ENCODE peak calls at places on chromosome X, in seven cellular contexts. Q, I, K, O, R, N and E are unnamed samples.

GRCh38 chrX:140723251-140723650 is 13.7 kb downstream of the LINC00632 start:
- DNase-seq in R (no peak), O (peak; percentile 30), Q (peak; percentile 19), I (peak; percentile 45), N (no peak), K (no peak), E (no peak)

GRCh38 chrX:40543661-40544328 is 37.0 kb upstream of the ATP6AP2 start:
- DNase-seq in O (peak; percentile 68), Q (peak; percentile 71), N (no peak), K (peak; percentile 70), I (peak; percentile 81), R (peak; percentile 65), E (no peak)

GRCh38 chrX:80808160-80808735 is 1.4 kb downstream of the BRWD3 start:
- DNase-seq in R (peak; percentile 62), K (peak; percentile 51), O (peak; percentile 80), I (peak; percentile 81), N (peak; percentile 54), Q (peak; percentile 67), E (no peak)

GRCh38 chrX:107747596-107748161 is 27.9 kb downstream of the TSC22D3 start:
- DNase-seq in O (peak; percentile 58), Q (peak; percentile 19), K (no peak), R (no peak), N (no peak), I (no peak), E (no peak)

GRCh38 chrX:77668391-77669237 is 117.4 kb downstream of the ATRX start:
- DNase-seq in I (no peak), Q (peak; percentile 55), O (peak; percentile 66), N (no peak), K (no peak), R (no peak), E (no peak)

GRCh38 chrX:146907391-146908240 is 93.1 kb upstream of the CXorf51A start:
- DNase-seq in O (peak; percentile 0), R (no peak), I (peak; percentile 0), N (no peak), Q (no peak), K (no peak), E (no peak)

GRCh38 chrX:34658316-34658715 is 1.2 kb upstream of the TMEM47 start:
- DNase-seq in I (no peak), K (no peak), Q (peak; percentile 40), O (no peak), R (no peak), N (no peak), E (no peak)

GRCh38 chrX:43949669-43950068 is 23.5 kb downstream of the NDP start:
- DNase-seq in Q (no peak), I (peak; percentile 81), N (peak; percentile 78), K (no peak), O (no peak), R (peak; percentile 2), E (peak; percentile 56)

GRCh38 chrX:51860679-51861078 is 32.7 kb upstream of the MAGED1 start:
- DNase-seq in I (peak; percentile 80), O (peak; percentile 35), K (peak; percentile 11), Q (peak; percentile 32), R (no peak), N (peak; percentile 43), E (no peak)

GRCh38 chrX:50812995-50813842 is 775 bp downstream of the SHROOM4 start:
- DNase-seq in Q (peak; percentile 46), O (peak; percentile 67), R (no peak), N (peak; percentile 36), I (peak; percentile 63), K (peak; percentile 15), E (no peak)

GRCh38 chrX:118552501-118552900 is 56.9 kb downstream of the DOCK11 start:
- DNase-seq in R (no peak), I (peak; percentile 13), K (no peak), Q (peak; percentile 71), N (no peak), O (peak; percentile 70), E (no peak)

GRCh38 chrX:40227111-40227510 is 129.4 kb upstream of the BCOR start:
- DNase-seq in O (no peak), K (no peak), N (no peak), I (no peak), Q (no peak), R (no peak), E (no peak)

GRCh38 chrX:100410083-100410590 is at the start of gene PCDH19:
- DNase-seq in I (peak; percentile 78), N (peak; percentile 86), R (no peak), O (peak; percentile 43), K (no peak), Q (peak; percentile 17), E (peak; percentile 60)

GRCh38 chrX:13279279-13280009 is 40.4 kb downstream of the ATXN3L start:
- DNase-seq in O (no peak), Q (no peak), I (peak; percentile 83), N (no peak), R (no peak), K (no peak), E (no peak)

GRCh38 chrX:136268051-136269048 is 17.1 kb upstream of the MAP7D3 start:
- DNase-seq in K (no peak), R (peak; percentile 14), O (peak; percentile 47), Q (peak; percentile 50), N (no peak), I (peak; percentile 29), E (no peak)

GRCh38 chrX:129606918-129607317 is 47.8 kb downstream of the APLN start:
- DNase-seq in Q (peak; percentile 36), I (peak; percentile 39), R (peak; percentile 26), N (no peak), K (peak; percentile 60), O (peak; percentile 47), E (no peak)

DNA sequence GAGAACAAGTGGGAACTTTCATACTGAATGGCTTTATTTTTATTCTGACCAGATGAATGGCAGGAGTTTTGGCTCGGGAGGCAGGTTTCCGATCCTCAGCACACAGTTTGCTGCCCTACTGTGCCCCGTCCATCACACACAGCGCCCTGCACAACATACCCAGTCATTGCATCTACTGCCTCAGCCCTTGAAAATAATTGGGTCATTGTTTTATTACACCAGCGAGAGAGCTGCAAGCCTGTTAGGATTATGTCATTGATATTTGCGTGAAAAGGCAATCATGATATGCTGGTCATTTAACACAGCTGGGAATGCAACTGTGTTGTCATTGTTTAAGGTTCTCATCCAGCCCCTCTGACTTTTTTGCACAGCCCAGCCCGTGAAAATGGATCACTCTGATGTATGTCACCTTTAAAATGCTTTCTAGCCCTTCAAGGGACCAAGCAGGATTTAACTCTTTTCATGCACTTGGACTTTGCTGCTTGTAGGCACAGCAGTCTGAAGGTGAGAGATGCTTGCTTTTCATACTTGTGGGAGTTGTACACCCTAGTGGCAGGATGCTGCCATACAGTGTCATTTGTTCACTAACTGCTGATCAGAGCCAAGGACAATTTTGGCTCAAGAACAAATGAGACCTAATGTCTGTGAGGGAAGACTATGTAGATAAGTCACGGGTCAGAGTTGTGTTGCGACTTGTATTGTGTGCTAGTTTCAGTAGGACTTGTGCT is 62.3 kb downstream of the RTL9 start:
- DNase-seq in K (no peak), R (no peak), I (no peak), N (no peak), Q (peak; percentile 34), O (no peak), E (no peak)
- H3K23ac ChIP-seq in K (no peak overlapping the region), R (no peak overlapping the region), I (no peak overlapping the region), N (no peak overlapping the region), Q (peak overlapping the region; percentile 30), O (no peak overlapping the region), E (no peak overlapping the region)

GRCh38 chrX:6015423-6015822 is 213.2 kb downstream of the NLGN4X start:
- DNase-seq in I (no peak), O (no peak), N (no peak), Q (no peak), K (no peak), R (no peak), E (no peak)
- H3K23ac ChIP-seq in I (no peak overlapping the region), O (no peak overlapping the region), N (no peak overlapping the region), Q (no peak overlapping the region), K (no peak overlapping the region), R (no peak overlapping the region), E (no peak overlapping the region)

GRCh38 chrX:116605576-116605975 is 142.8 kb upstream of the CT83 start:
- DNase-seq in N (no peak), O (no peak), K (no peak), Q (no peak), I (peak; percentile 0), R (no peak), E (no peak)
- H3K23ac ChIP-seq in N (no peak overlapping the region), O (no peak overlapping the region), K (no peak overlapping the region), Q (no peak overlapping the region), I (no peak overlapping the region), R (no peak overlapping the region), E (no peak overlapping the region)

GRCh38 chrX:24113161-24113560 is 36.4 kb upstream of the ZFX start:
- DNase-seq in O (no peak), R (no peak), K (no peak), N (no peak), Q (peak; percentile 76), I (no peak), E (no peak)
- H3K23ac ChIP-seq in O (no peak overlapping the region), R (no peak overlapping the region), K (no peak overlapping the region), N (no peak overlapping the region), Q (no peak overlapping the region), I (no peak overlapping the region), E (no peak overlapping the region)

DNA sequence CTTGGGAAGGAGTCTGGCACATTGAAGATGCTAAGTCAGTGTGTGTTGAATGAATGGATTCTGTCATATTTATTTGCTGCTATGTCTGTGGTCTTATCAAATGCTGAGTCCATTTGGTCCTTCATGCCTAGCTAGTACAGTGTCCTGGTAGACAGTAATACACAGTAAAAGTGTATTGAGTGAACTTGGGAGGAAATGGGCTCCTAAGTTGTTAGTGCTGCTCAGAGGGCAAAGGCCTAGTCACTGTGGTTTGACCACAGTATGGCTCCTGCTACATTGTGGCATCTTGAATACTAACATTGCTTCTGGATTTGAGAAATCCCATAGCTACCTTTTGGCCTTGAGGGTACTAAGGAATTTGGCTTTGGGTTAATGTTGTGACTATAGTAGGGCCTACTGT is 33.9 kb downstream of the MTM1 start:
- DNase-seq in N (no peak), I (no peak), O (no peak), K (no peak), Q (no peak), R (no peak), E (no peak)
- H3K23ac ChIP-seq in N (no peak overlapping the region), I (no peak overlapping the region), O (no peak overlapping the region), K (no peak overlapping the region), Q (no peak overlapping the region), R (no peak overlapping the region), E (no peak overlapping the region)